ENCODE peak calls at places on chromosomes 12 and 14, in eight cellular contexts. C, U, E, K, J, T, W and A are unnamed samples.

GRCh38 chr14:34682787-34683321 is 31.5 kb downstream of the CFL2 start:
- DNase-seq in C (peak), U (no peak), E (no peak), K (no peak), J (no peak), T (no peak), W (no peak), A (no peak)

GRCh38 chr12:83573676-83574075 is 887.0 kb downstream of the TMTC2 start:
- DNase-seq in C (peak), U (no peak), E (peak), K (no peak), J (peak), T (peak), W (no peak), A (no peak)

GRCh38 chr14:98602983-98603382 is 669.0 kb downstream of the BCL11B start:
- DNase-seq in C (no peak), U (no peak), E (no peak), K (no peak), J (no peak), T (no peak), W (no peak), A (no peak)

GRCh38 chr12:53974084-53975018 is at the start of gene HOTAIR:
- DNase-seq in C (no peak), U (peak), E (peak), K (peak), J (peak), T (no peak), W (peak), A (no peak)

GRCh38 chr12:102406033-102406584 is 74.3 kb downstream of the IGF1 start:
- DNase-seq in C (no peak), U (peak), E (no peak), K (no peak), J (peak), T (peak), W (no peak), A (peak)

GRCh38 chr14:94769413-94770250 is at the start of gene GSC:
- DNase-seq in C (peak), U (peak), E (peak), K (peak), J (peak), T (peak), W (no peak), A (no peak)

GRCh38 chr12:70074510-70074909 is 168.7 kb upstream of the CNOT2 start:
- DNase-seq in C (no peak), U (no peak), E (no peak), K (no peak), J (no peak), T (no peak), W (no peak), A (no peak)

GRCh38 chr12:3137268-3137761 is 60.1 kb downstream of the TSPAN9 start:
- DNase-seq in C (peak), U (peak), E (peak), K (peak), J (peak), T (peak), W (no peak), A (no peak)

GRCh38 chr12:47721431-47721973 is 3.8 kb downstream of the ENDOU start:
- DNase-seq in C (no peak), U (no peak), E (no peak), K (no peak), J (no peak), T (no peak), W (no peak), A (no peak)

GRCh38 chr12:116693259-116694227 is 44.3 kb downstream of the SPRING1 start:
- DNase-seq in C (no peak), U (no peak), E (no peak), K (no peak), J (peak), T (no peak), W (no peak), A (no peak)

GRCh38 chr12:108306014-108306501 is 33.1 kb downstream of the CMKLR1 start:
- DNase-seq in C (peak), U (no peak), E (no peak), K (no peak), J (peak), T (peak), W (no peak), A (no peak)

GRCh38 chr12:25382311-25383106 is 131.8 kb upstream of the KRAS start:
- DNase-seq in C (no peak), U (no peak), E (no peak), K (no peak), J (no peak), T (no peak), W (no peak), A (no peak)

GRCh38 chr12:8629486-8630033 is 16.9 kb upstream of the AICDA start:
- DNase-seq in C (peak), U (no peak), E (no peak), K (no peak), J (no peak), T (peak), W (no peak), A (peak)

GRCh38 chr12:108633534-108634224 is at the start of gene SELPLG:
- DNase-seq in C (no peak), U (peak), E (no peak), K (no peak), J (no peak), T (no peak), W (peak), A (peak)

GRCh38 chr14:93045211-93045674 is 70.5 kb downstream of the ITPK1 start:
- DNase-seq in C (peak), U (no peak), E (no peak), K (peak), J (no peak), T (no peak), W (no peak), A (no peak)

GRCh38 chr12:132565365-132565764 is 45.0 kb downstream of the LRCOL1 start:
- DNase-seq in C (no peak), U (no peak), E (no peak), K (no peak), J (no peak), T (no peak), W (no peak), A (no peak)

GRCh38 chr12:3438401-3438800 is 52.6 kb upstream of the PRMT8 start:
- DNase-seq in C (no peak), U (no peak), E (no peak), K (no peak), J (no peak), T (no peak), W (no peak), A (no peak)

GRCh38 chr12:107610030-107610859 is 75.4 kb upstream of the PWP1 start:
- DNase-seq in C (peak), U (no peak), E (peak), K (peak), J (peak), T (peak), W (no peak), A (no peak)

GRCh38 chr12:106282457-106283097 is 20.0 kb upstream of the TCP11L2 start:
- DNase-seq in C (peak), U (peak), E (peak), K (peak), J (peak), T (peak), W (peak), A (peak)

GRCh38 chr12:108337235-108338223 is 1.6 kb downstream of the CMKLR1 start:
- DNase-seq in C (peak), U (no peak), E (peak), K (peak), J (peak), T (peak), W (no peak), A (no peak)

GRCh38 chr12:53746592-53747491 is 4.9 kb downstream of the CISTR start:
- DNase-seq in C (peak), U (peak), E (peak), K (peak), J (peak), T (peak), W (peak), A (no peak)

GRCh38 chr12:6843118-6843902 is 2.6 kb downstream of the GNB3 start:
- DNase-seq in C (no peak), U (peak), E (no peak), K (peak), J (no peak), T (no peak), W (no peak), A (no peak)

GRCh38 chr12:30243426-30243825 is 452.2 kb downstream of the IPO8 start:
- DNase-seq in C (no peak), U (no peak), E (no peak), K (no peak), J (no peak), T (no peak), W (no peak), A (no peak)
- TF ChIP-seq CTCF in C (no peak), U (no peak), E (no peak), K (no peak), J (no peak), T (no peak), W (no peak), A (no peak)

DNA sequence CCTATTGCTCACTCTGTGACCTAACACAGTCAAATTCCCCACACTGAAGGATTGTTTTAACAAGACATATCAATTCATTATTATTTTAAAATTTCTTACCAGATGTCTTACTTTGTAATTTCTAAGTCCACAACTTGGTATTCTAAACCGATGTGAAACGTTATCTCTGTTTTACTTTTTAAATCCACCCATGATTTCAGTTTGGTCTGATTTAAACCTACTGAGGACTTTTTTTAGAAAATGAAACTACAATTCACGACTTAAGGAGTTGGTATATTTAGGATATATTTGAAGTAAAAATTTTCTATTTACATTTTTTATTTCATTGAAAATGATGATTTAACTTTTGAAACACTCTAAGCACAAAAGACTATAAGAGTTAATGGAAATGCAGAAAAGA is 35.1 kb upstream of the GRIP1 start:
- DNase-seq in C (no peak), U (no peak), E (no peak), K (no peak), J (no peak), T (no peak), W (no peak), A (no peak)
- H3K4me3 ChIP-seq in C (no peak), U (no peak), E (no peak), K (no peak), J (no peak), T (no peak), W (peak), A (no peak)

GRCh38 chr14:68664225-68664681 is 128.6 kb downstream of the ZFP36L1 start:
- DNase-seq in C (peak), U (no peak), E (no peak), K (no peak), J (no peak), T (peak), W (peak), A (peak)
- TF ChIP-seq CTCF in C (peak), U (no peak), E (no peak), K (no peak), J (no peak), T (peak), W (no peak), A (no peak)

GRCh38 chr14:55054098-55054497 is 2.7 kb downstream of the MAPK1IP1L start:
- DNase-seq in C (no peak), U (no peak), E (no peak), K (no peak), J (no peak), T (no peak), W (no peak), A (no peak)

GRCh38 chr14:55052259-55052930 is 948 bp downstream of the MAPK1IP1L start:
- DNase-seq in C (peak), U (no peak), E (peak), K (no peak), J (peak), T (peak), W (no peak), A (no peak)

GRCh38 chr14:55051426-55052258 is at the start of gene MAPK1IP1L:
- DNase-seq in C (peak), U (peak), E (peak), K (peak), J (peak), T (peak), W (peak), A (peak)

GRCh38 chr14:55053018-55053417 is 1.6 kb downstream of the MAPK1IP1L start:
- DNase-seq in C (no peak), U (no peak), E (no peak), K (no peak), J (no peak), T (no peak), W (no peak), A (no peak)

DNA sequence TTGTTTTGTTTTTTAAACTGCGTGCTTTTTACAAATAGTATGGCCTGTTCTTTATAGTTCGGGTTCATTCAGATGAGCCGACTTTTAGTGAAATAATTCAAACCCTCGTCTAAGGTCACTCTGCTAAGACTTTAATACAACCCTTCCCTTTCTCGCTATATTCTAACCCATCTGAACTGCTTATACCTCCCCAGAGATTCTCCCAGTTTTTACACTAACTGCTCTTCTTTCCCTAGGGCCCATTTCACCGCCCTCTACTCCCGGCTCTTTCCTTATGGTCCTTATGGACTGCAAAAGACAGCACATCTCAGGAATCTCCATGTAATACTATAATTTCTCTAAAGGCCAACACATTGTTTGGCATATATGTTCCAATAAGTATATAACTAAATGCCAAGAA is 2.1 kb downstream of the MAPK1IP1L start:
- DNase-seq in C (no peak), U (no peak), E (no peak), K (no peak), J (no peak), T (no peak), W (no peak), A (no peak)
- H3K4me3 ChIP-seq in C (peak), U (peak), E (peak), K (no peak), J (peak), T (no peak), W (no peak), A (no peak)

GRCh38 chr14:29273513-29273912 is 506.9 kb downstream of the FOXG1 start:
- DNase-seq in C (no peak), U (no peak), E (no peak), K (no peak), J (no peak), T (no peak), W (no peak), A (no peak)
- TF ChIP-seq CTCF in C (no peak), U (no peak), E (no peak), K (no peak), J (no peak), T (peak), W (no peak), A (no peak)

GRCh38 chr12:52232233-52232915 is 669 bp upstream of the KRT7 start:
- DNase-seq in C (no peak), U (no peak), E (no peak), K (no peak), J (no peak), T (no peak), W (no peak), A (no peak)

GRCh38 chr12:52233462-52234141 is 559 bp downstream of the KRT7 start:
- DNase-seq in C (no peak), U (no peak), E (no peak), K (no peak), J (no peak), T (no peak), W (no peak), A (no peak)

GRCh38 chr12:52234226-52234810 is 1.3 kb downstream of the KRT7 start:
- DNase-seq in C (no peak), U (no peak), E (no peak), K (no peak), J (no peak), T (no peak), W (no peak), A (no peak)

GRCh38 chr12:52231305-52232232 is 1.5 kb upstream of the KRT7 start:
- DNase-seq in C (no peak), U (peak), E (no peak), K (no peak), J (no peak), T (no peak), W (no peak), A (no peak)

GRCh38 chr12:52232916-52233461 is at the start of gene KRT7:
- DNase-seq in C (no peak), U (no peak), E (peak), K (no peak), J (peak), T (no peak), W (no peak), A (no peak)
- H3K4me3 ChIP-seq in C (no peak), U (no peak), E (peak), K (no peak), J (no peak), T (no peak), W (no peak), A (no peak)

DNA sequence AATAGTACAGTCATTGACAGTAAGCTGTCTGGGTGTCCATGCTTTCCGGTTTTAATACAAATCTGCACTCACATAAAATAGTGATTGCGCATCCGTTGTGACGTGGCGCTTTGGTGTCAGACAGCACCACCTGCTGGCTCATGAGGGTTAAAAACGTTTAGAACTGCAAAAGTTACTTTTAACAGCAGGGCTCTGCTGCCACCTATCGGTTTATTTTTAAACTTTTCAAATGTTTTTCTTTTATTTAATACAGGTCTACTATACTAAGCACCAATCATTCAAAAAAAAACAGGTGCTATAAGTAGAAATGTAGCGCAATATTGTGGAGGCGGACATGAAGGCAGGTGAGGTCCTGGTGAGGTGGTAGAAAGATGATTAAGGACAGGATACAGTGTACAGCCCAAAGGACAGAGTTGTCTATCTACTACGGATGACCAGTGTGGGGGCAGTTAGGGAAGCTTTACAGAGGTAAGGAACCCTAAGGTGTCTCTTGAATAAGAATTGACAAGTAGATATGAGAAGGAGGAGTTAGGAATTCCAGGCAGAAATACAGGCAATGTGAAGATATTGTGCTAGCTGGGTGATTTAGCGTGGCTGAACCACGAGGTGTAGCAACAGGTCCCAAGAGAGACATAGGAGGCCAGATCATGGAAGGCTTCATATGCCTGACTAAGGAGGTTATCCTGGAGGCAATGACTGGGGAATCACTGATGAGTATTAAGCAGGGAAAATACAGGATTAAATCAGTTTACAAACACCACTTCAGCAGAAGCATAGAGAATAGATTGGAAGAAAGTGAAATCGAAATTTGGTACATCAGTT is 91.5 kb upstream of the PRB2 start:
- DNase-seq in C (peak), U (peak), E (peak), K (peak), J (peak), T (peak), W (peak), A (peak)
- TF ChIP-seq CTCF in C (peak), U (peak), E (peak), K (peak), J (peak), T (peak), W (peak), A (peak)

DNA sequence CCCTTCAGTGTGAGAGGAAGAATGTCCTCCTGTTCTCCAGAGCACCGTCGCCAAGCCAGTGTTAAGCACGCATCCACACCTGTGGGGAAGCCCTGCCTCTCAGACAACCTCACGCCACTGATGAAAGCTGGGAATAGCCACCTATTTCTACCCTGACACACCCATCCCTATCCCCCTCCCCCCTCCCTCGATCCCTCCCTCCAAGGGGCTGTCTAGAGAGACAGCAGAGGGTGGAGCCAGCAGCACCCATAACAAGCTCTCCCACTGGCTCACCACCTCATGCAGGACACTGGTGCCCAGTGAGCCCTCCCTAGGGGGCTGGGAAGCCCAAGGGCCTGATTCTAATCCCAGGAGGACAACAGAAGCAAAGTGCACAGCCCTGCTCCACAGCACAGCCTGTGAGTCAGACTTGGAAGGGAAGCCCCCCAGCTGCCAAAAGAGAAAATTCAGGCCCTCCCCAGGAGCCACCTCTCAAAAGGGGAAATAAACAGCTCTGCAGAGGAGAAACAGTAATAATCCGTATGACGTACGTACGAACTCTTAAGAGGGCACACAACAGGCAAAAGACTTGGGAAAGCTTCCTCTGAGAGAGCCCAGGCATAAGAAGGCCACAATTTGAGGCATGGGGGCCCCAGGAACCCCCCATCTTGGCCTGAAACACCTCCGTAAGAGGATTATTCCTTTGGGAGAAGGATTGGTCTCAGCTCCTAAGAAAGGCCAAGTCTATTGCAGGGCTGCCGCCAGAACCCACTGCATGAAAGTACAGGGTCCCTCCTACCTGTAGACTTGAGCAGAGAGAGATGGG is 7.7 kb downstream of the PITPNM2 start:
- DNase-seq in C (no peak), U (no peak), E (no peak), K (peak), J (peak), T (no peak), W (no peak), A (no peak)
- H3K4me3 ChIP-seq in C (no peak), U (no peak), E (no peak), K (peak), J (no peak), T (no peak), W (no peak), A (no peak)

GRCh38 chr14:43540948-43541347 is 966.1 kb downstream of the FSCB start:
- DNase-seq in C (no peak), U (no peak), E (peak), K (peak), J (no peak), T (no peak), W (no peak), A (no peak)

GRCh38 chr14:43535231-43535838 is 971.7 kb downstream of the FSCB start:
- DNase-seq in C (no peak), U (no peak), E (no peak), K (no peak), J (no peak), T (no peak), W (no peak), A (no peak)

GRCh38 chr14:43541356-43541755 is 965.7 kb downstream of the FSCB start:
- DNase-seq in C (no peak), U (no peak), E (no peak), K (no peak), J (no peak), T (no peak), W (no peak), A (no peak)

DNA sequence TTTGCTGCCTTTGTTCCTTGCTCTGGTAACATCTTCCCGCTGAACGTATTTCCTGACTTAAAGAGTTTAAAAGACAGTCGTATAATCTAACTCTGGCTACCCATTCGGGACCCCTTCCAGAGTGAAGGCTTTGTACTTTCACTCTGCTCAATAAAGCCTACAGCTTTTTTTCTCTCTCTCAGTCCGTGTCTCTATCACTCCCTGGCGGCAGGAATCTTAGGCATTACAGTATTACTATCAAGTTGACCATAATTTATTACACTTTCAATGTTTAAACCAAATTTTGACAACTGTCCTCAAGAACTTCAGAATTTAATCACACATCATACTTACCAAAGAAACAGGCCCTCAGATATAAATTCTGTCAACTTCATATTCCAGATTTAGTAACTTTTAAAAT is 967.9 kb downstream of the FSCB start:
- DNase-seq in C (peak), U (no peak), E (no peak), K (no peak), J (peak), T (peak), W (no peak), A (no peak)
- TF ChIP-seq CTCF in C (peak), U (peak), E (peak), K (no peak), J (peak), T (peak), W (no peak), A (no peak)